ENCODE peak calls at places on chromosomes 6 and 20, in nine cellular contexts. J is posterior cingulate gyrus; F is GM23248; Y is NCI-H446; L is HT1080; X is choroid plexus epithelial cell; P is stimulated activated CD4-positive, alpha-beta T cell treated with anti-CD3 and anti-CD28 coated beads, Interleukin-1b, Interleukin-23, amount 100 ng/mL, for 48 hours; O is adrenal gland; M is tibial artery. H is an unnamed sample.

GRCh38 chr20:23640018-23640872 is 2.5 kb upstream of the CST3 start:
- DNase-seq in M (no peak), L (no peak), F (no peak), O (no peak), J (no peak), X (no peak), P (no peak), Y (no peak), H (no peak)

GRCh38 chr6:15501806-15502450 is 160.9 kb downstream of the DTNBP1 start:
- DNase-seq in X (peak; percentile 76), L (peak; percentile 50), P (no peak), M (no peak), Y (peak; percentile 73), J (peak; percentile 60), O (peak; percentile 59), F (peak; percentile 69), H (no peak)

GRCh38 chr20:3980260-3981131 is 34.9 kb downstream of the RNF24 start:
- DNase-seq in M (peak; percentile 28), L (peak; percentile 58), F (peak; percentile 87), P (peak; percentile 43), O (peak; percentile 66), Y (no peak), J (no peak), X (peak; percentile 76), H (peak; percentile 70)

GRCh38 chr6:43828711-43829110 is 58.7 kb downstream of the VEGFA start:
- DNase-seq in X (no peak), P (no peak), F (no peak), M (no peak), O (no peak), J (no peak), L (no peak), Y (no peak), H (peak; percentile 21)

GRCh38 chr20:19934792-19935491 is 82.2 kb upstream of the NAA20 start:
- DNase-seq in L (no peak), P (no peak), F (no peak), O (peak; percentile 38), X (no peak), J (peak; percentile 65), M (peak; percentile 58), Y (no peak), H (no peak)

GRCh38 chr6:169449221-169449620 is 195.6 kb upstream of the THBS2 start:
- DNase-seq in L (no peak), P (no peak), J (no peak), Y (no peak), X (peak; percentile 80), O (no peak), F (no peak), M (no peak), H (no peak)

GRCh38 chr20:53800883-53801604 is 207.4 kb upstream of the ZNF217 start:
- DNase-seq in L (no peak), M (no peak), Y (no peak), F (no peak), J (no peak), X (no peak), P (no peak), O (no peak), H (no peak)

GRCh38 chr6:121651420-121651819 is 216.0 kb downstream of the GJA1 start:
- DNase-seq in X (peak; percentile 86), M (no peak), O (no peak), P (no peak), L (peak; percentile 33), Y (no peak), J (no peak), F (no peak), H (peak; percentile 17)

GRCh38 chr20:26218301-26218700 is 521.6 kb upstream of the ZNF337 start:
- DNase-seq in P (no peak), J (no peak), X (no peak), L (no peak), M (no peak), F (peak; percentile 45), O (no peak), Y (no peak), H (peak; percentile 61)

GRCh38 chr6:75166236-75166635 is 39.6 kb downstream of the COL12A1 start:
- DNase-seq in X (no peak), Y (no peak), L (no peak), J (no peak), O (no peak), F (no peak), P (no peak), M (no peak), H (no peak)

GRCh38 chr6:71107935-71108420 is 151.1 kb upstream of the B3GAT2 start:
- DNase-seq in Y (peak; percentile 94), F (peak; percentile 83), P (no peak), O (peak; percentile 9), L (peak; percentile 91), X (peak; percentile 90), M (no peak), J (no peak), H (peak; percentile 92)

GRCh38 chr6:52544325-52545022 is 32.4 kb downstream of the TRAM2 start:
- DNase-seq in O (no peak), F (peak; percentile 72), L (peak; percentile 82), P (no peak), M (no peak), X (no peak), Y (no peak), J (no peak), H (no peak)

GRCh38 chr20:62426678-62427077 is 661 bp downstream of the RBBP8NL start:
- DNase-seq in L (no peak), J (no peak), O (no peak), X (no peak), P (no peak), Y (no peak), F (no peak), M (no peak), H (no peak)

GRCh38 chr20:6180531-6180930 is 57.7 kb upstream of the FERMT1 start:
- DNase-seq in Y (no peak), P (no peak), F (no peak), M (no peak), J (no peak), O (no peak), L (no peak), X (no peak), H (no peak)

GRCh38 chr20:24978493-24978892 is 14.1 kb downstream of the APMAP start:
- DNase-seq in M (no peak), Y (no peak), J (peak; percentile 79), F (no peak), X (no peak), P (no peak), L (no peak), O (no peak), H (no peak)

GRCh38 chr6:84581494-84582259 is 182.7 kb downstream of the TBX18 start:
- DNase-seq in O (no peak), L (peak; percentile 84), X (peak; percentile 94), Y (no peak), F (peak; percentile 78), P (no peak), J (no peak), M (no peak), H (peak; percentile 92)

GRCh38 chr6:53065266-53066058 is at the start of gene FBXO9:
- DNase-seq in F (peak; percentile 78), O (peak; percentile 70), M (peak; percentile 45), X (peak; percentile 50), P (peak; percentile 67), L (no peak), J (peak; percentile 82), Y (peak; percentile 71), H (no peak)

GRCh38 chr20:50624351-50625016 is 66.9 kb downstream of the RIPOR3 start:
- DNase-seq in O (no peak), F (no peak), P (no peak), J (no peak), X (no peak), L (no peak), M (no peak), Y (no peak), H (no peak)

GRCh38 chr20:53216478-53216855 is 244.3 kb downstream of the TSHZ2 start:
- DNase-seq in M (no peak), J (no peak), X (no peak), F (no peak), O (no peak), P (peak; percentile 7), Y (no peak), L (no peak), H (no peak)

GRCh38 chr6:28866342-28867077 is 57.3 kb downstream of the TRIM27 start:
- DNase-seq in M (peak; percentile 54), P (peak; percentile 81), F (peak; percentile 53), L (no peak), J (peak; percentile 33), X (peak; percentile 41), Y (peak; percentile 72), O (peak; percentile 29), H (peak; percentile 32)

GRCh38 chr6:80547827-80548226 is 441.4 kb downstream of the BCKDHB start:
- DNase-seq in L (peak; percentile 86), M (no peak), J (no peak), O (no peak), X (peak; percentile 90), F (peak; percentile 88), P (no peak), Y (no peak), H (peak; percentile 94)

GRCh38 chr6:35893246-35893645 is 27.7 kb downstream of the SRPK1 start:
- DNase-seq in X (no peak), Y (no peak), O (peak; percentile 24), J (no peak), L (peak; percentile 25), P (no peak), M (no peak), F (no peak), H (no peak)